ENCODE peak calls at places on chromosome 21, in eight cellular contexts. E is NCI-H524, A is COLO829, H is NCI-H2029, V is NCI-H1694, O is sciatic nerve, J is GM18507, D is activated gamma-delta T cell. I is an unnamed sample.

GRCh38 chr21:16330340-16331319 is 600.8 kb downstream of the USP25 start:
- DNase-seq in J (no peak), A (peak; percentile 16), O (no peak), V (peak; percentile 83), H (peak; percentile 73), E (peak; percentile 43), D (no peak), I (peak; percentile 84)

GRCh38 chr21:33566514-33566913 is 22.0 kb downstream of the DONSON start:
- DNase-seq in J (no peak), H (no peak), E (no peak), D (no peak), A (no peak), V (no peak), O (no peak), I (no peak)

GRCh38 chr21:28224191-28224755 is 768.4 kb downstream of the LTN1 start:
- DNase-seq in A (no peak), V (no peak), H (no peak), D (no peak), O (no peak), J (no peak), E (no peak), I (no peak)

GRCh38 chr21:44943686-44944550 is 4.1 kb downstream of the SLX9 start:
- DNase-seq in D (no peak), J (no peak), V (no peak), E (no peak), H (no peak), O (peak; percentile 51), A (no peak), I (no peak)

GRCh38 chr21:39182016-39182415 is 1.2 kb downstream of the PSMG1 start:
- DNase-seq in J (no peak), O (no peak), E (no peak), V (no peak), A (no peak), H (no peak), D (no peak), I (no peak)

GRCh38 chr21:42574234-42575027 is 60.8 kb downstream of the SLC37A1 start:
- DNase-seq in A (no peak), D (no peak), V (no peak), O (no peak), J (no peak), E (no peak), H (no peak), I (peak; percentile 8)

GRCh38 chr21:41695513-41695912 is 71.3 kb downstream of the RIPK4 start:
- DNase-seq in J (no peak), A (peak; percentile 45), E (no peak), O (no peak), H (peak; percentile 54), V (no peak), D (no peak), I (peak; percentile 57)

GRCh38 chr21:41360072-41360821 is 1.6 kb upstream of the MX2 start:
- DNase-seq in A (no peak), E (no peak), O (peak; percentile 76), D (no peak), H (peak; percentile 70), J (no peak), V (no peak), I (peak; percentile 92)

GRCh38 chr21:43331962-43332458 is 94.9 kb downstream of the SIK1 start:
- DNase-seq in D (no peak), A (peak; percentile 6), J (no peak), V (no peak), E (no peak), H (peak; percentile 95), O (peak; percentile 82), I (peak; percentile 96)

GRCh38 chr21:31609081-31609480 is 50.4 kb upstream of the SOD1 start:
- DNase-seq in O (no peak), J (no peak), H (no peak), D (no peak), E (no peak), A (no peak), V (no peak), I (no peak)

GRCh38 chr21:45638707-45639106 is 4.8 kb upstream of the PCBP3 start:
- DNase-seq in J (no peak), H (no peak), E (no peak), D (no peak), O (no peak), V (no peak), A (no peak), I (no peak)

GRCh38 chr21:36388076-36388475 is 2.9 kb downstream of the CHAF1B start:
- DNase-seq in D (no peak), V (peak; percentile 48), H (no peak), E (peak; percentile 19), O (no peak), J (no peak), A (no peak), I (no peak)

GRCh38 chr21:45322960-45323461 is 35.3 kb upstream of the POFUT2 start:
- DNase-seq in E (no peak), V (no peak), O (peak; percentile 70), H (no peak), D (no peak), J (no peak), A (no peak), I (no peak)

GRCh38 chr21:46551636-46552241 is 53.1 kb downstream of the S100B start:
- DNase-seq in H (no peak), E (no peak), A (no peak), V (no peak), O (peak; percentile 63), D (peak; percentile 27), J (no peak), I (no peak)

GRCh38 chr21:36743446-36743845 is 44.5 kb downstream of the SIM2 start:
- DNase-seq in J (no peak), D (no peak), H (no peak), E (no peak), O (no peak), A (no peak), V (no peak), I (no peak)

GRCh38 chr21:44259082-44259705 is 2.5 kb downstream of the DNMT3L start:
- DNase-seq in A (no peak), J (no peak), E (no peak), V (no peak), D (no peak), O (no peak), H (no peak), I (peak; percentile 20)

GRCh38 chr21:41783476-41784150 is 16.8 kb upstream of the RIPK4 start:
- DNase-seq in V (no peak), A (no peak), H (peak; percentile 56), D (no peak), O (no peak), J (no peak), E (no peak), I (peak; percentile 25)

GRCh38 chr21:46626536-46627302 is 8.8 kb upstream of the PRMT2 start:
- DNase-seq in O (no peak), E (no peak), H (no peak), J (no peak), V (no peak), A (no peak), D (no peak), I (no peak)

GRCh38 chr21:43740497-43741156 is 21.7 kb downstream of the PDXK start:
- DNase-seq in D (no peak), V (no peak), E (no peak), H (no peak), J (no peak), A (no peak), O (no peak), I (peak; percentile 90)

GRCh38 chr21:45981154-45981606 is 390 bp upstream of the COL6A1 start:
- DNase-seq in J (no peak), D (no peak), V (no peak), A (peak; percentile 65), E (peak; percentile 41), H (no peak), O (peak; percentile 89), I (peak; percentile 76)